ENCODE peak calls at places on chromosomes 6 and 20, in eight cellular contexts. Z is CD8-positive, alpha-beta memory T cell; H is activated CD4-positive, alpha-beta T cell treated with anti-CD3 and anti-CD28 coated beads, Interleukin-2, amount 10 ng/mL, durations not matched to agents 7 days and 5 days; B is iPS-NIHi11; D is AML-193; A is type B pancreatic cell; K is NCI-H1417; G is NCI-H1694. Y is an unnamed sample.
A peak's percentile ranks its signal among the peaks of the same experiment; 100 is the strongest.

GRCh38 chr20:58137236-58137635 is 91.2 kb downstream of the ANKRD60 start:
- DNase-seq in G (no peak), Z (no peak), B (no peak), D (no peak), A (peak; percentile 29), H (no peak), K (no peak), Y (no peak)

GRCh38 chr6:17705428-17705777 is 1.3 kb downstream of the NUP153 start:
- DNase-seq in B (peak; percentile 56), Z (no peak), D (peak; percentile 40), K (no peak), G (no peak), A (no peak), H (no peak), Y (no peak)

GRCh38 chr6:1079525-1079924 is 232.4 kb upstream of the FOXQ1 start:
- DNase-seq in B (no peak), H (no peak), Z (no peak), G (no peak), D (no peak), K (no peak), A (no peak), Y (no peak)

GRCh38 chr20:58174708-58175287 is 53.7 kb downstream of the ANKRD60 start:
- DNase-seq in Z (no peak), H (no peak), K (no peak), A (no peak), B (peak; percentile 27), D (no peak), G (no peak), Y (no peak)

GRCh38 chr6:165986647-165987482 is 180.8 kb downstream of the TBXT start:
- DNase-seq in G (no peak), D (no peak), A (no peak), B (peak; percentile 68), Z (no peak), K (no peak), H (no peak), Y (no peak)

GRCh38 chr6:121437861-121438651 is 2.6 kb downstream of the GJA1 start:
- DNase-seq in A (no peak), D (no peak), B (peak; percentile 35), K (no peak), G (no peak), H (no peak), Z (no peak), Y (no peak)

GRCh38 chr6:84791233-84791632 is 26.8 kb upstream of the TBX18 start:
- DNase-seq in D (no peak), Z (no peak), K (peak; percentile 24), B (no peak), H (no peak), G (no peak), A (no peak), Y (no peak)

GRCh38 chr6:44067073-44067759 is 60.0 kb downstream of the MRPL14 start:
- DNase-seq in Z (no peak), H (no peak), B (no peak), D (no peak), K (no peak), G (no peak), A (no peak), Y (no peak)

GRCh38 chr6:116371384-116372209 is 850 bp downstream of the DSE start:
- DNase-seq in D (peak; percentile 27), K (peak; percentile 59), A (peak; percentile 75), B (peak; percentile 83), Z (peak; percentile 19), H (no peak), G (no peak), Y (no peak)

GRCh38 chr20:18059603-18060002 is 1.9 kb upstream of the OVOL2 start:
- DNase-seq in Z (no peak), K (no peak), G (no peak), B (no peak), H (no peak), A (no peak), D (no peak), Y (no peak)

GRCh38 chr6:30325150-30325872 is 1.4 kb upstream of the TRIM39 start:
- DNase-seq in D (peak; percentile 50), G (peak; percentile 62), H (peak; percentile 86), B (no peak), Z (no peak), A (no peak), K (no peak), Y (peak; percentile 86)

GRCh38 chr6:111880181-111880944 is 7.1 kb upstream of the FYN start:
- DNase-seq in K (no peak), D (no peak), A (no peak), G (no peak), Z (no peak), B (no peak), H (no peak), Y (no peak)

GRCh38 chr20:1508576-1508975 is 17.4 kb upstream of the SIRPB2 start:
- DNase-seq in Z (no peak), D (no peak), A (no peak), B (no peak), H (no peak), G (no peak), K (no peak), Y (no peak)

GRCh38 chr20:58084966-58085365 is 143.5 kb downstream of the ANKRD60 start:
- DNase-seq in Z (no peak), B (no peak), H (no peak), K (no peak), D (no peak), A (no peak), G (no peak), Y (no peak)

GRCh38 chr20:63696311-63696627 is 183 bp upstream of the TNFRSF6B start:
- DNase-seq in G (no peak), Z (peak; percentile 63), B (peak; percentile 89), H (no peak), D (no peak), K (no peak), A (no peak), Y (no peak)

GRCh38 chr20:21450572-21450971 is 53.2 kb upstream of the NKX2-4 start:
- DNase-seq in B (no peak), K (no peak), D (no peak), H (no peak), G (no peak), A (no peak), Z (no peak), Y (no peak)

GRCh38 chr6:112938656-112939055 is 591.5 kb downstream of the RFPL4B start:
- DNase-seq in D (no peak), Z (no peak), A (no peak), H (no peak), K (no peak), B (no peak), G (no peak), Y (no peak)

GRCh38 chr6:116535109-116535508 is 10.4 kb downstream of the TRAPPC3L start:
- DNase-seq in D (no peak), A (no peak), Z (no peak), B (no peak), H (no peak), K (no peak), G (no peak), Y (no peak)

GRCh38 chr6:45902984-45903383 is 112.7 kb downstream of the CLIC5 start:
- DNase-seq in K (no peak), Z (no peak), H (no peak), B (no peak), D (no peak), A (no peak), G (no peak), Y (no peak)

GRCh38 chr20:23293689-23294088 is 56.9 kb upstream of the NXT1 start:
- DNase-seq in G (no peak), H (no peak), B (no peak), Z (no peak), A (no peak), K (no peak), D (no peak), Y (no peak)

GRCh38 chr6:11586574-11586973 is 49.0 kb downstream of the TMEM170B start:
- DNase-seq in Z (no peak), D (no peak), K (no peak), H (no peak), A (no peak), B (no peak), G (no peak), Y (no peak)

GRCh38 chr6:95364016-95364604 is 213.2 kb upstream of the MANEA start:
- DNase-seq in K (no peak), H (no peak), Z (no peak), A (no peak), B (peak; percentile 49), G (peak; percentile 5), D (peak; percentile 51), Y (peak; percentile 28)

GRCh38 chr20:4656491-4656890 is 65.2 kb upstream of the PRND start:
- DNase-seq in H (no peak), G (no peak), A (no peak), K (no peak), D (no peak), Z (no peak), B (no peak), Y (no peak)

GRCh38 chr20:25025091-25025861 is 32.7 kb downstream of the ACSS1 start:
- DNase-seq in A (no peak), B (no peak), Z (no peak), K (no peak), D (no peak), H (no peak), G (no peak), Y (no peak)

GRCh38 chr6:134539865-134540323 is 222.0 kb upstream of the SGK1 start:
- DNase-seq in H (peak; percentile 15), K (no peak), Z (no peak), A (no peak), D (no peak), B (no peak), G (no peak), Y (no peak)

GRCh38 chr6:31585531-31585930 is 546 bp upstream of the LST1 start:
- DNase-seq in K (no peak), B (peak; percentile 58), G (peak; percentile 2), D (peak; percentile 46), Z (peak; percentile 53), A (no peak), H (peak; percentile 65), Y (no peak)

GRCh38 chr20:61559706-61560315 is 307.8 kb downstream of the CDH4 start:
- DNase-seq in H (no peak), A (no peak), B (no peak), Z (no peak), D (no peak), G (no peak), K (no peak), Y (no peak)

GRCh38 chr6:167116109-167116837 is 6.6 kb upstream of the CCR6 start:
- DNase-seq in D (no peak), G (no peak), H (no peak), Z (no peak), K (no peak), B (no peak), A (no peak), Y (no peak)